ENCODE peak calls at places on chromosomes 1 and 21, in nine cellular contexts. One of them, this sample, is unnamed.

GRCh38 chr1:76723949-76724348 is 143.3 kb upstream of the ST6GALNAC5 start:
- DNase-seq in GM04503: no peak
- DNase-seq in EL: no peak
- DNase-seq in neural crest cell: no peak
- DNase-seq in left cardiac atrium: no peak
- DNase-seq in stimulated activated CD8-positive, alpha-beta memory T cell treated with anti-CD3 and anti-CD28 coated beads, Interleukin-15, amount 100 ng/mL, for 1 hour: no peak
- DNase-seq in NCI-H2081: no peak
- DNase-seq in T-helper 1 cell: no peak
- DNase-seq in KG1: no peak
- DNase-seq in this sample: no peak

GRCh38 chr1:111604931-111605330 is 14.7 kb upstream of the RAP1A start:
- DNase-seq in left cardiac atrium: no peak
- DNase-seq in EL: peak
- DNase-seq in NCI-H2081: no peak
- DNase-seq in T-helper 1 cell: no peak
- DNase-seq in GM04503: peak
- DNase-seq in stimulated activated CD8-positive, alpha-beta memory T cell treated with anti-CD3 and anti-CD28 coated beads, Interleukin-15, amount 100 ng/mL, for 1 hour: no peak
- DNase-seq in neural crest cell: no peak
- DNase-seq in KG1: no peak
- DNase-seq in this sample: no peak

GRCh38 chr1:3234956-3235355 is 166.0 kb downstream of the PRDM16 start:
- DNase-seq in GM04503: no peak
- DNase-seq in neural crest cell: no peak
- DNase-seq in stimulated activated CD8-positive, alpha-beta memory T cell treated with anti-CD3 and anti-CD28 coated beads, Interleukin-15, amount 100 ng/mL, for 1 hour: no peak
- DNase-seq in KG1: no peak
- DNase-seq in left cardiac atrium: no peak
- DNase-seq in T-helper 1 cell: no peak
- DNase-seq in NCI-H2081: no peak
- DNase-seq in EL: no peak
- DNase-seq in this sample: no peak

GRCh38 chr1:23424171-23424959 is at the start of gene TCEA3:
- DNase-seq in neural crest cell: no peak
- DNase-seq in GM04503: no peak
- DNase-seq in left cardiac atrium: peak
- DNase-seq in EL: peak
- DNase-seq in NCI-H2081: no peak
- DNase-seq in stimulated activated CD8-positive, alpha-beta memory T cell treated with anti-CD3 and anti-CD28 coated beads, Interleukin-15, amount 100 ng/mL, for 1 hour: no peak
- DNase-seq in KG1: no peak
- DNase-seq in T-helper 1 cell: no peak
- DNase-seq in this sample: peak

GRCh38 chr1:184889902-184890301 is 84.4 kb downstream of the NIBAN1 start:
- DNase-seq in NCI-H2081: no peak
- DNase-seq in left cardiac atrium: no peak
- DNase-seq in T-helper 1 cell: no peak
- DNase-seq in GM04503: no peak
- DNase-seq in stimulated activated CD8-positive, alpha-beta memory T cell treated with anti-CD3 and anti-CD28 coated beads, Interleukin-15, amount 100 ng/mL, for 1 hour: no peak
- DNase-seq in EL: peak
- DNase-seq in neural crest cell: no peak
- DNase-seq in KG1: no peak
- DNase-seq in this sample: no peak

GRCh38 chr1:98881911-98882310 is 122.8 kb downstream of the PLPPR5 start:
- DNase-seq in NCI-H2081: no peak
- DNase-seq in neural crest cell: no peak
- DNase-seq in left cardiac atrium: no peak
- DNase-seq in stimulated activated CD8-positive, alpha-beta memory T cell treated with anti-CD3 and anti-CD28 coated beads, Interleukin-15, amount 100 ng/mL, for 1 hour: no peak
- DNase-seq in T-helper 1 cell: no peak
- DNase-seq in GM04503: no peak
- DNase-seq in EL: no peak
- DNase-seq in KG1: no peak
- DNase-seq in this sample: no peak

GRCh38 chr1:116508984-116509980 is 61.5 kb downstream of the CD58 start:
- DNase-seq in left cardiac atrium: no peak
- DNase-seq in KG1: no peak
- DNase-seq in stimulated activated CD8-positive, alpha-beta memory T cell treated with anti-CD3 and anti-CD28 coated beads, Interleukin-15, amount 100 ng/mL, for 1 hour: no peak
- DNase-seq in T-helper 1 cell: peak
- DNase-seq in NCI-H2081: no peak
- DNase-seq in EL: peak
- DNase-seq in GM04503: no peak
- DNase-seq in neural crest cell: no peak
- DNase-seq in this sample: no peak

GRCh38 chr1:15972409-15972808 is 3.5 kb downstream of the ZBTB17 start:
- DNase-seq in left cardiac atrium: no peak
- DNase-seq in T-helper 1 cell: no peak
- DNase-seq in neural crest cell: no peak
- DNase-seq in NCI-H2081: no peak
- DNase-seq in stimulated activated CD8-positive, alpha-beta memory T cell treated with anti-CD3 and anti-CD28 coated beads, Interleukin-15, amount 100 ng/mL, for 1 hour: no peak
- DNase-seq in GM04503: no peak
- DNase-seq in KG1: no peak
- DNase-seq in EL: no peak
- DNase-seq in this sample: no peak

GRCh38 chr1:70462611-70463010 is 51.5 kb downstream of the CTH start:
- DNase-seq in left cardiac atrium: no peak
- DNase-seq in GM04503: no peak
- DNase-seq in NCI-H2081: no peak
- DNase-seq in stimulated activated CD8-positive, alpha-beta memory T cell treated with anti-CD3 and anti-CD28 coated beads, Interleukin-15, amount 100 ng/mL, for 1 hour: no peak
- DNase-seq in KG1: no peak
- DNase-seq in EL: peak
- DNase-seq in T-helper 1 cell: no peak
- DNase-seq in neural crest cell: no peak
- DNase-seq in this sample: no peak

GRCh38 chr1:233679598-233679997 is 65.7 kb downstream of the KCNK1 start:
- DNase-seq in KG1: no peak
- DNase-seq in stimulated activated CD8-positive, alpha-beta memory T cell treated with anti-CD3 and anti-CD28 coated beads, Interleukin-15, amount 100 ng/mL, for 1 hour: no peak
- DNase-seq in GM04503: no peak
- DNase-seq in neural crest cell: no peak
- DNase-seq in EL: no peak
- DNase-seq in T-helper 1 cell: no peak
- DNase-seq in NCI-H2081: no peak
- DNase-seq in left cardiac atrium: no peak
- DNase-seq in this sample: no peak

GRCh38 chr1:99171126-99171813 is 93.0 kb upstream of the PLPPR4 start:
- DNase-seq in KG1: no peak
- DNase-seq in neural crest cell: no peak
- DNase-seq in GM04503: no peak
- DNase-seq in EL: no peak
- DNase-seq in T-helper 1 cell: no peak
- DNase-seq in left cardiac atrium: no peak
- DNase-seq in NCI-H2081: no peak
- DNase-seq in stimulated activated CD8-positive, alpha-beta memory T cell treated with anti-CD3 and anti-CD28 coated beads, Interleukin-15, amount 100 ng/mL, for 1 hour: no peak
- DNase-seq in this sample: no peak

GRCh38 chr1:239125027-239125426 is 261.3 kb upstream of the CHRM3 start:
- DNase-seq in left cardiac atrium: no peak
- DNase-seq in neural crest cell: no peak
- DNase-seq in EL: peak
- DNase-seq in NCI-H2081: no peak
- DNase-seq in T-helper 1 cell: no peak
- DNase-seq in KG1: no peak
- DNase-seq in stimulated activated CD8-positive, alpha-beta memory T cell treated with anti-CD3 and anti-CD28 coated beads, Interleukin-15, amount 100 ng/mL, for 1 hour: no peak
- DNase-seq in GM04503: no peak
- DNase-seq in this sample: no peak

GRCh38 chr21:35465750-35466149 is 416.6 kb upstream of the RUNX1 start:
- DNase-seq in T-helper 1 cell: no peak
- DNase-seq in EL: no peak
- DNase-seq in GM04503: no peak
- DNase-seq in KG1: no peak
- DNase-seq in NCI-H2081: no peak
- DNase-seq in left cardiac atrium: no peak
- DNase-seq in stimulated activated CD8-positive, alpha-beta memory T cell treated with anti-CD3 and anti-CD28 coated beads, Interleukin-15, amount 100 ng/mL, for 1 hour: no peak
- DNase-seq in neural crest cell: no peak
- DNase-seq in this sample: no peak

GRCh38 chr1:92623187-92623778 is 136.6 kb upstream of the GFI1 start:
- DNase-seq in stimulated activated CD8-positive, alpha-beta memory T cell treated with anti-CD3 and anti-CD28 coated beads, Interleukin-15, amount 100 ng/mL, for 1 hour: no peak
- DNase-seq in NCI-H2081: no peak
- DNase-seq in T-helper 1 cell: peak
- DNase-seq in KG1: no peak
- DNase-seq in left cardiac atrium: no peak
- DNase-seq in EL: peak
- DNase-seq in GM04503: no peak
- DNase-seq in neural crest cell: no peak
- DNase-seq in this sample: no peak

GRCh38 chr1:111052246-111052645 is 87.6 kb downstream of the DRAM2 start:
- DNase-seq in T-helper 1 cell: no peak
- DNase-seq in GM04503: peak
- DNase-seq in neural crest cell: no peak
- DNase-seq in EL: peak
- DNase-seq in left cardiac atrium: no peak
- DNase-seq in NCI-H2081: no peak
- DNase-seq in KG1: no peak
- DNase-seq in stimulated activated CD8-positive, alpha-beta memory T cell treated with anti-CD3 and anti-CD28 coated beads, Interleukin-15, amount 100 ng/mL, for 1 hour: no peak
- DNase-seq in this sample: no peak

GRCh38 chr21:15010645-15011044 is 54.2 kb downstream of the NRIP1 start:
- DNase-seq in GM04503: no peak
- DNase-seq in left cardiac atrium: no peak
- DNase-seq in T-helper 1 cell: no peak
- DNase-seq in NCI-H2081: no peak
- DNase-seq in neural crest cell: no peak
- DNase-seq in EL: peak
- DNase-seq in stimulated activated CD8-positive, alpha-beta memory T cell treated with anti-CD3 and anti-CD28 coated beads, Interleukin-15, amount 100 ng/mL, for 1 hour: no peak
- DNase-seq in KG1: no peak
- DNase-seq in this sample: no peak

GRCh38 chr1:168763031-168763430 is 34.0 kb upstream of the DPT start:
- DNase-seq in KG1: no peak
- DNase-seq in EL: no peak
- DNase-seq in left cardiac atrium: no peak
- DNase-seq in GM04503: no peak
- DNase-seq in T-helper 1 cell: no peak
- DNase-seq in neural crest cell: no peak
- DNase-seq in NCI-H2081: no peak
- DNase-seq in stimulated activated CD8-positive, alpha-beta memory T cell treated with anti-CD3 and anti-CD28 coated beads, Interleukin-15, amount 100 ng/mL, for 1 hour: no peak
- DNase-seq in this sample: no peak

GRCh38 chr21:32819702-32820101 is 48.1 kb upstream of the PAXBP1 start:
- DNase-seq in EL: peak
- DNase-seq in stimulated activated CD8-positive, alpha-beta memory T cell treated with anti-CD3 and anti-CD28 coated beads, Interleukin-15, amount 100 ng/mL, for 1 hour: no peak
- DNase-seq in NCI-H2081: no peak
- DNase-seq in GM04503: peak
- DNase-seq in T-helper 1 cell: no peak
- DNase-seq in left cardiac atrium: peak
- DNase-seq in neural crest cell: no peak
- DNase-seq in KG1: no peak
- DNase-seq in this sample: peak

GRCh38 chr1:34479731-34480130 is 275.1 kb upstream of the GJB5 start:
- DNase-seq in T-helper 1 cell: no peak
- DNase-seq in neural crest cell: peak
- DNase-seq in EL: no peak
- DNase-seq in stimulated activated CD8-positive, alpha-beta memory T cell treated with anti-CD3 and anti-CD28 coated beads, Interleukin-15, amount 100 ng/mL, for 1 hour: no peak
- DNase-seq in left cardiac atrium: no peak
- DNase-seq in KG1: no peak
- DNase-seq in NCI-H2081: no peak
- DNase-seq in GM04503: no peak
- DNase-seq in this sample: no peak

GRCh38 chr21:45873866-45874265 is 107.7 kb upstream of the COL6A1 start:
- DNase-seq in NCI-H2081: no peak
- DNase-seq in stimulated activated CD8-positive, alpha-beta memory T cell treated with anti-CD3 and anti-CD28 coated beads, Interleukin-15, amount 100 ng/mL, for 1 hour: no peak
- DNase-seq in KG1: no peak
- DNase-seq in EL: no peak
- DNase-seq in GM04503: no peak
- DNase-seq in left cardiac atrium: peak
- DNase-seq in T-helper 1 cell: no peak
- DNase-seq in neural crest cell: no peak
- DNase-seq in this sample: peak

GRCh38 chr1:159960721-159961381 is 6.8 kb upstream of the SLAMF9 start:
- DNase-seq in neural crest cell: no peak
- DNase-seq in EL: peak
- DNase-seq in stimulated activated CD8-positive, alpha-beta memory T cell treated with anti-CD3 and anti-CD28 coated beads, Interleukin-15, amount 100 ng/mL, for 1 hour: no peak
- DNase-seq in left cardiac atrium: peak
- DNase-seq in T-helper 1 cell: no peak
- DNase-seq in NCI-H2081: no peak
- DNase-seq in GM04503: peak
- DNase-seq in KG1: no peak
- DNase-seq in this sample: peak

GRCh38 chr21:25942145-25942544 is 207.4 kb downstream of the GABPA start:
- DNase-seq in NCI-H2081: no peak
- DNase-seq in KG1: no peak
- DNase-seq in neural crest cell: no peak
- DNase-seq in T-helper 1 cell: no peak
- DNase-seq in left cardiac atrium: no peak
- DNase-seq in EL: no peak
- DNase-seq in stimulated activated CD8-positive, alpha-beta memory T cell treated with anti-CD3 and anti-CD28 coated beads, Interleukin-15, amount 100 ng/mL, for 1 hour: no peak
- DNase-seq in GM04503: no peak
- DNase-seq in this sample: no peak

GRCh38 chr1:143619851-143620250 is 351.9 kb downstream of the FAM72C start:
- DNase-seq in GM04503: no peak
- DNase-seq in T-helper 1 cell: no peak
- DNase-seq in EL: no peak
- DNase-seq in NCI-H2081: no peak
- DNase-seq in neural crest cell: no peak
- DNase-seq in KG1: no peak
- DNase-seq in stimulated activated CD8-positive, alpha-beta memory T cell treated with anti-CD3 and anti-CD28 coated beads, Interleukin-15, amount 100 ng/mL, for 1 hour: no peak
- DNase-seq in left cardiac atrium: no peak
- DNase-seq in this sample: no peak

GRCh38 chr1:8667869-8668595 is 149.4 kb downstream of the RERE start:
- DNase-seq in T-helper 1 cell: no peak
- DNase-seq in NCI-H2081: no peak
- DNase-seq in stimulated activated CD8-positive, alpha-beta memory T cell treated with anti-CD3 and anti-CD28 coated beads, Interleukin-15, amount 100 ng/mL, for 1 hour: no peak
- DNase-seq in EL: peak
- DNase-seq in left cardiac atrium: peak
- DNase-seq in KG1: no peak
- DNase-seq in neural crest cell: no peak
- DNase-seq in GM04503: no peak
- DNase-seq in this sample: no peak

GRCh38 chr1:198669023-198669698 is 30.3 kb downstream of the PTPRC start:
- DNase-seq in KG1: no peak
- DNase-seq in neural crest cell: no peak
- DNase-seq in NCI-H2081: no peak
- DNase-seq in stimulated activated CD8-positive, alpha-beta memory T cell treated with anti-CD3 and anti-CD28 coated beads, Interleukin-15, amount 100 ng/mL, for 1 hour: no peak
- DNase-seq in T-helper 1 cell: peak
- DNase-seq in GM04503: peak
- DNase-seq in EL: peak
- DNase-seq in left cardiac atrium: no peak
- DNase-seq in this sample: no peak

GRCh38 chr1:110463695-110464094 is 12.7 kb downstream of the PROK1 start:
- DNase-seq in T-helper 1 cell: no peak
- DNase-seq in KG1: no peak
- DNase-seq in NCI-H2081: no peak
- DNase-seq in EL: no peak
- DNase-seq in left cardiac atrium: no peak
- DNase-seq in GM04503: no peak
- DNase-seq in stimulated activated CD8-positive, alpha-beta memory T cell treated with anti-CD3 and anti-CD28 coated beads, Interleukin-15, amount 100 ng/mL, for 1 hour: no peak
- DNase-seq in neural crest cell: no peak
- DNase-seq in this sample: no peak

GRCh38 chr1:51071291-51071690 is 30.7 kb upstream of the C1orf185 start:
- DNase-seq in stimulated activated CD8-positive, alpha-beta memory T cell treated with anti-CD3 and anti-CD28 coated beads, Interleukin-15, amount 100 ng/mL, for 1 hour: no peak
- DNase-seq in T-helper 1 cell: no peak
- DNase-seq in NCI-H2081: no peak
- DNase-seq in neural crest cell: no peak
- DNase-seq in GM04503: no peak
- DNase-seq in left cardiac atrium: no peak
- DNase-seq in EL: no peak
- DNase-seq in KG1: no peak
- DNase-seq in this sample: no peak

GRCh38 chr1:91523462-91523861 is 22.8 kb downstream of the CDC7 start:
- DNase-seq in NCI-H2081: no peak
- DNase-seq in neural crest cell: no peak
- DNase-seq in GM04503: no peak
- DNase-seq in stimulated activated CD8-positive, alpha-beta memory T cell treated with anti-CD3 and anti-CD28 coated beads, Interleukin-15, amount 100 ng/mL, for 1 hour: no peak
- DNase-seq in KG1: no peak
- DNase-seq in EL: no peak
- DNase-seq in T-helper 1 cell: peak
- DNase-seq in left cardiac atrium: no peak
- DNase-seq in this sample: no peak

GRCh38 chr1:194104247-194104844 is 917.9 kb upstream of the B3GALT2 start:
- DNase-seq in stimulated activated CD8-positive, alpha-beta memory T cell treated with anti-CD3 and anti-CD28 coated beads, Interleukin-15, amount 100 ng/mL, for 1 hour: no peak
- DNase-seq in left cardiac atrium: no peak
- DNase-seq in GM04503: no peak
- DNase-seq in EL: no peak
- DNase-seq in KG1: no peak
- DNase-seq in T-helper 1 cell: no peak
- DNase-seq in NCI-H2081: no peak
- DNase-seq in neural crest cell: no peak
- DNase-seq in this sample: no peak

GRCh38 chr1:68600049-68600661 is 103.3 kb upstream of the DEPDC1 start:
- DNase-seq in KG1: no peak
- DNase-seq in EL: peak
- DNase-seq in neural crest cell: no peak
- DNase-seq in left cardiac atrium: no peak
- DNase-seq in NCI-H2081: peak
- DNase-seq in stimulated activated CD8-positive, alpha-beta memory T cell treated with anti-CD3 and anti-CD28 coated beads, Interleukin-15, amount 100 ng/mL, for 1 hour: no peak
- DNase-seq in T-helper 1 cell: no peak
- DNase-seq in GM04503: no peak
- DNase-seq in this sample: no peak

GRCh38 chr1:47409311-47410085 is 6.6 kb upstream of the FOXE3 start:
- DNase-seq in EL: peak
- DNase-seq in left cardiac atrium: peak
- DNase-seq in stimulated activated CD8-positive, alpha-beta memory T cell treated with anti-CD3 and anti-CD28 coated beads, Interleukin-15, amount 100 ng/mL, for 1 hour: no peak
- DNase-seq in NCI-H2081: no peak
- DNase-seq in GM04503: no peak
- DNase-seq in KG1: no peak
- DNase-seq in neural crest cell: no peak
- DNase-seq in T-helper 1 cell: no peak
- DNase-seq in this sample: no peak